ENCODE peak calls at places on chromosomes 5 and 9, in six cellular contexts. G is uterus, J is IMR-90, P is HepG2, X is Peyer's patch, T is prostate gland. H is an unnamed sample.

GRCh38 chr5:50553560-50553984 is 112.5 kb upstream of the EMB start:
- DNase-seq in G (no peak), J (no peak), P (no peak), X (no peak), T (peak; percentile 15), H (no peak)

GRCh38 chr5:2522372-2522771 is 229.1 kb downstream of the IRX2 start:
- DNase-seq in G (no peak), J (no peak), P (no peak), X (no peak), T (no peak), H (no peak)

GRCh38 chr5:126274396-126274795 is 148.8 kb upstream of the GRAMD2B start:
- DNase-seq in G (no peak), J (no peak), P (no peak), X (no peak), T (no peak), H (no peak)

GRCh38 chr9:5869315-5870019 is 21.2 kb upstream of the MLANA start:
- DNase-seq in G (no peak), J (no peak), P (peak; percentile 34), X (no peak), T (no peak), H (no peak)

GRCh38 chr5:175657593-175658271 is at the start of gene HRH2:
- DNase-seq in G (no peak), J (no peak), P (no peak), X (peak; percentile 75), T (no peak), H (peak; percentile 27)

GRCh38 chr5:59828623-59829022 is 64.9 kb downstream of the PDE4D start:
- DNase-seq in G (peak; percentile 19), J (no peak), P (no peak), X (no peak), T (no peak), H (no peak)

GRCh38 chr5:53971566-53971965 is 338.8 kb downstream of the ARL15 start:
- DNase-seq in G (no peak), J (peak; percentile 21), P (no peak), X (no peak), T (no peak), H (no peak)

GRCh38 chr5:115600771-115601170 is 1.5 kb downstream of the TICAM2 start:
- DNase-seq in G (no peak), J (peak; percentile 63), P (no peak), X (no peak), T (no peak), H (no peak)

GRCh38 chr9:115333671-115334070 is 215.7 kb upstream of the TNC start:
- DNase-seq in G (no peak), J (no peak), P (no peak), X (no peak), T (no peak), H (no peak)

GRCh38 chr5:44808435-44809214 is at the start of gene MRPS30:
- DNase-seq in G (peak; percentile 89), J (peak; percentile 99), P (peak; percentile 99), X (peak; percentile 97), T (peak; percentile 97), H (peak; percentile 98)

GRCh38 chr5:77743181-77743580 is 33.0 kb downstream of the TBCA start:
- DNase-seq in G (no peak), J (peak; percentile 46), P (no peak), X (no peak), T (no peak), H (no peak)

GRCh38 chr5:98769006-98769255 is 4.5 kb upstream of the RGMB start:
- DNase-seq in G (no peak), J (no peak), P (no peak), X (no peak), T (no peak), H (no peak)

GRCh38 chr5:181191526-181192336 is 13.3 kb downstream of the TRIM7 start:
- DNase-seq in G (peak; percentile 98), J (peak; percentile 94), P (peak; percentile 88), X (peak; percentile 98), T (peak; percentile 94), H (peak; percentile 96)

GRCh38 chr5:102314328-102314727 is 18.2 kb upstream of the SLCO4C1 start:
- DNase-seq in G (no peak), J (no peak), P (no peak), X (no peak), T (no peak), H (no peak)

GRCh38 chr5:10760033-10760975 is 730 bp downstream of the DAP start:
- DNase-seq in G (peak; percentile 37), J (peak; percentile 59), P (peak; percentile 78), X (peak; percentile 76), T (peak; percentile 64), H (peak; percentile 72)

GRCh38 chr5:60727032-60727431 is 27.1 kb upstream of the DEPDC1B start:
- DNase-seq in G (no peak), J (no peak), P (no peak), X (no peak), T (no peak), H (no peak)

GRCh38 chr9:73799446-73799845 is 647.8 kb downstream of the ANXA1 start:
- DNase-seq in G (no peak), J (no peak), P (no peak), X (no peak), T (no peak), H (no peak)

GRCh38 chr9:108913391-108913790 is 20.5 kb downstream of the ELP1 start:
- DNase-seq in G (no peak), J (no peak), P (no peak), X (no peak), T (no peak), H (no peak)

GRCh38 chr5:64680289-64680688 is 10.0 kb upstream of the SHISAL2B start:
- DNase-seq in G (no peak), J (no peak), P (peak; percentile 6), X (no peak), T (no peak), H (no peak)

GRCh38 chr9:69470186-69470977 is 145.4 kb downstream of the ENTREP1 start:
- DNase-seq in G (peak; percentile 68), J (no peak), P (peak; percentile 28), X (peak; percentile 88), T (no peak), H (peak; percentile 59)

GRCh38 chr9:36141288-36141687 is 4.8 kb downstream of the GLIPR2 start:
- DNase-seq in G (peak; percentile 62), J (peak; percentile 41), P (no peak), X (no peak), T (peak; percentile 55), H (peak; percentile 49)

GRCh38 chr9:16136961-16137360 is 584.1 kb downstream of the CCDC171 start:
- DNase-seq in G (peak; percentile 67), J (peak; percentile 79), P (no peak), X (no peak), T (no peak), H (no peak)

GRCh38 chr9:96009690-96010477 is 134.4 kb downstream of the ERCC6L2 start:
- DNase-seq in G (no peak), J (no peak), P (no peak), X (peak; percentile 75), T (no peak), H (no peak)

DNA sequence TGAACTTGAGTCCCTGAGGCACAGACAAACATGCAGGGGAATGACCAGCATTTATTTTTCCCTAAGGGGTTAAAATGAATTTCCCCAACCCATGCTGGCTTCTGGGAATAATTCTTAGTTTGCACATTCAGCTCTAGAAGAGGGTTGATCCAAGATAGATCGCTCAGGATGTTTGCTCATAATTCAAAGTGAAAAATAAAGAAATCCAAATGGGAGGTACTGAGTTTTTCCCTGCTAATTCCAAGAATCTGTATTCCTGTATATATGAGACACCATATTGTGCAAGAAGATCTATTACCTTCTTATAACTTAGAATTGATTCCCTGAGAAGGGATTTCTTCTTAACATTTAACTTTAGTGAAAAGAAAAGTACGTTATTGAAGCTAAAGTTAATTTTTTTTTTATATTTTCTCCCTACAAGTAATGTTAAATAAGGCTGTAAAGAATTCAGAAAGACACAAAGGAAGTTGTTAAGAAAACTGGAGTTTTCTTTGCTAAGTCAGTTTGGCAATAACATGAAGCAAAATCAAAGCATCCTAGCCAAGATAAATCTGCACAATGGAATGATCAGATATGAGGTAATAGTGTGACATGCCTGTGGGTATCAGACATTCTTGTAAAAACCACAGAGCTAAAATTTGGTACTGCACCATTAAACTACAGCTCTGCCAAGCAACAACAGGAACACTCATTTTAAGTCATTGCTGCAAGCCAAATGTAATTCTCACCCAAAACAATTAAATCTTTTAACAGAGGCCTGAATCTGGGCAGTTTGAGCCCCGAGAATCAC is 96.4 kb downstream of the VCAN start:
- DNase-seq in G (no peak), J (peak; percentile 93), P (peak; percentile 6), X (no peak), T (no peak), H (no peak)
- H3K4me3 ChIP-seq in G (no peak overlapping the region), J (no peak overlapping the region), P (no peak overlapping the region), X (no peak overlapping the region), T (no peak overlapping the region), H (no peak overlapping the region)

DNA sequence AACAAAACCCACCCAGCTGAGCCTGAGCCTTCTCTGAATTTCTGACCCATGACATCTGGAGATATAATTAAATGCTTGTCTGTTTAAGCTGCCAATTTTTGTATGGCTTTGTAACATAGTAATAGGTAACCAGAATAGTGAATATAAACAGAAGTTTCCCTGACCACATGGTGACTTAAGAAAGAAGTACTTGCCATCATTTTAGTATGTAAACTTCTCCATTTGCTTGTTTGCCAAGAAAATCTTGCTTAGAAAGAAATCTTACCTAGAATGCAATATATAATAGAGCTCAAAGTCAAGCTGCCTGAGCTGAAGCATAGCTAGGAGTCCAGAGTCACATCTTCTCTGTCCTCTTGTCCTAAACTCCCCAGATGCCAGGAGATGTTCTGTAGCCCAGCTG is 117.0 kb downstream of the PCSK1 start:
- DNase-seq in G (no peak), J (peak; percentile 68), P (no peak), X (no peak), T (no peak), H (no peak)
- H3K4me1 ChIP-seq in G (no peaks in the 10 kb centered on the region), J (peaks cover 12% of the 10 kb centered on the region), P (peaks cover 21% of the 10 kb centered on the region), X (peaks cover 8% of the 10 kb centered on the region), T (no peaks in the 10 kb centered on the region), H (no peaks in the 10 kb centered on the region)

DNA sequence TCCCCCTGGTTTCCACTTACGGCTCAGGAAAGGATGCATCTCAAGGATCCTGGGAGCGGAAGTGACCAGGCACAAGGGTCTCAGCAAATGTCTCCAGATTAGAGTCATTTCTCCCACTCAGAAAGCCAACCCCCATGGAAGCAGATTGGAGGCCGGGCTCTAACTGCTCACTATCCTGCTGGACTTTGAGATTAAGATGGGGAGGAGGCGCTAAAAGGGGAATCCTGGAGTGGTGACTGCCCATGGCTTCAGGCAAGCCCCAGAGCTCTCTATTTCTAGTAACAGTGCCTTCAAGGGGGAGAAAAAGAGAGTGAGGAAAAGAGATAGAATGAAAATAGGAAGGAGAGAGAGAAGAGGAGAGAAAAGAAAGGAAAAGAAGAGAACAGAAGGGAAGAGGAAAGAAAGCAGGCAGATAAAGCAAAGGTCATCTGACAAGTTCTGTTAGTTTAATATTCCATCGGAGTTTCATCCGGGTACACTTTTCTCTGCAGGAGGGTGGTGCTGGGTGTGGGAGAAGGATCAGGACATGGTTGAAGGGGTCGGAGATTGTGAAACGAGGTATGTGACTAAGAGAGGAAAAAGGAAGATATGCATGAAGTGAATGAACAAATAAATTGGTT is at the start of gene AGXT2:
- DNase-seq in G (no peak), J (no peak), P (no peak), X (peak; percentile 53), T (no peak), H (no peak)
- TF ChIP-seq POLR2A in G (no peak), J (no peak), P (no peak), X (no peak), T (no peak), H (no peak)

DNA sequence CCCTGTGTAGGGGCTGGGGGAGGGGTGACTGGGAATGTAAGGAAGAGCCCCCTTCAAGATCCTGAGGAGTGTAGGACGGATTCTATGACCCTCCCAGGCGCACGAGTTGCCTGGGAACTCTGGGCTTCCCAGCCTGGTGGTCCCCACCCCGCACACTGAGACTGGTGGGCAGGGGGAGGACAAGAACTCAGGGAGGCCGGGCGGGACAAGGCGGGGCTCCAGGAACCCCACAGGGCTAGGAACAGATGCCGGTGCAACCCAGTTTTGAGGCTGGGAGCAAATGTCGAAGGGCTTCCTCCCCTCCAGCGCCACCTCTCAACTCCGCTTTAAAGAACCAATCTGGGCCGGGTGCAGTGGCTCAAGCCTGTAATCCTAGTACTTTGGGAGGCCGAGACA is 1.3 kb upstream of the VDAC1 start:
- DNase-seq in G (no peak), J (no peak), P (no peak), X (no peak), T (no peak), H (no peak)
- H3K4me3 ChIP-seq in G (no peak overlapping the region), J (no peak overlapping the region), P (peak overlapping the region; percentile 70), X (peak overlapping the region; percentile 92), T (peak overlapping the region; percentile 88), H (no peak overlapping the region)